ENCODE peak calls at places on chromosomes 16 and 17, in ten cellular contexts. One of them, this sample, is unnamed.

GRCh38 chr17:42744283-42744805 is 496 bp downstream of the EZH1 start:
- DNase-seq in OCI-LY7: peak
- DNase-seq in T-helper 1 cell: peak
- DNase-seq in putamen: peak
- DNase-seq in amniotic stem cell: peak
- DNase-seq in lower lobe of right lung: peak
- DNase-seq in NCI-H82: peak
- DNase-seq in HFFc6: peak
- DNase-seq in cardiac muscle cell: peak
- DNase-seq in left cardiac atrium: peak
- DNase-seq in this sample: peak

GRCh38 chr17:62931101-62931500 is 34.9 kb upstream of the TANC2 start:
- DNase-seq in cardiac muscle cell: no peak
- DNase-seq in lower lobe of right lung: no peak
- DNase-seq in amniotic stem cell: no peak
- DNase-seq in OCI-LY7: no peak
- DNase-seq in HFFc6: no peak
- DNase-seq in putamen: no peak
- DNase-seq in left cardiac atrium: no peak
- DNase-seq in T-helper 1 cell: no peak
- DNase-seq in NCI-H82: no peak
- DNase-seq in this sample: no peak

GRCh38 chr17:38674013-38674748 is 576 bp downstream of the EPOP start:
- DNase-seq in left cardiac atrium: peak
- DNase-seq in NCI-H82: peak
- DNase-seq in amniotic stem cell: no peak
- DNase-seq in HFFc6: no peak
- DNase-seq in OCI-LY7: peak
- DNase-seq in T-helper 1 cell: no peak
- DNase-seq in lower lobe of right lung: peak
- DNase-seq in putamen: no peak
- DNase-seq in cardiac muscle cell: no peak
- DNase-seq in this sample: no peak

GRCh38 chr17:64024781-64025731 is 4.6 kb upstream of the ICAM2 start:
- DNase-seq in T-helper 1 cell: no peak
- DNase-seq in amniotic stem cell: no peak
- DNase-seq in HFFc6: peak
- DNase-seq in OCI-LY7: no peak
- DNase-seq in lower lobe of right lung: no peak
- DNase-seq in putamen: no peak
- DNase-seq in cardiac muscle cell: no peak
- DNase-seq in left cardiac atrium: no peak
- DNase-seq in NCI-H82: no peak
- DNase-seq in this sample: peak

GRCh38 chr17:60159479-60159866 is 9.7 kb downstream of the CA4 start:
- DNase-seq in lower lobe of right lung: no peak
- DNase-seq in T-helper 1 cell: no peak
- DNase-seq in OCI-LY7: no peak
- DNase-seq in putamen: no peak
- DNase-seq in left cardiac atrium: no peak
- DNase-seq in amniotic stem cell: no peak
- DNase-seq in cardiac muscle cell: no peak
- DNase-seq in NCI-H82: no peak
- DNase-seq in HFFc6: no peak
- DNase-seq in this sample: no peak

GRCh38 chr17:45353047-45353446 is 36.2 kb upstream of the MAP3K14 start:
- DNase-seq in putamen: no peak
- DNase-seq in cardiac muscle cell: no peak
- DNase-seq in T-helper 1 cell: no peak
- DNase-seq in NCI-H82: no peak
- DNase-seq in amniotic stem cell: no peak
- DNase-seq in OCI-LY7: no peak
- DNase-seq in left cardiac atrium: no peak
- DNase-seq in lower lobe of right lung: no peak
- DNase-seq in HFFc6: no peak
- DNase-seq in this sample: no peak

GRCh38 chr16:54286067-54286329 is 589 bp downstream of the IRX3 start:
- DNase-seq in NCI-H82: no peak
- DNase-seq in T-helper 1 cell: no peak
- DNase-seq in cardiac muscle cell: no peak
- DNase-seq in HFFc6: no peak
- DNase-seq in putamen: no peak
- DNase-seq in amniotic stem cell: no peak
- DNase-seq in left cardiac atrium: no peak
- DNase-seq in OCI-LY7: no peak
- DNase-seq in lower lobe of right lung: no peak
- DNase-seq in this sample: no peak

GRCh38 chr17:56222255-56222654 is 69.0 kb downstream of the ANKFN1 start:
- DNase-seq in putamen: no peak
- DNase-seq in HFFc6: no peak
- DNase-seq in OCI-LY7: no peak
- DNase-seq in left cardiac atrium: no peak
- DNase-seq in amniotic stem cell: no peak
- DNase-seq in lower lobe of right lung: no peak
- DNase-seq in NCI-H82: no peak
- DNase-seq in T-helper 1 cell: no peak
- DNase-seq in cardiac muscle cell: no peak
- DNase-seq in this sample: no peak

GRCh38 chr16:23145186-23145585 is 4.1 kb downstream of the USP31 start:
- DNase-seq in left cardiac atrium: no peak
- DNase-seq in OCI-LY7: no peak
- DNase-seq in lower lobe of right lung: no peak
- DNase-seq in putamen: no peak
- DNase-seq in HFFc6: no peak
- DNase-seq in T-helper 1 cell: no peak
- DNase-seq in amniotic stem cell: no peak
- DNase-seq in NCI-H82: no peak
- DNase-seq in cardiac muscle cell: no peak
- DNase-seq in this sample: no peak

GRCh38 chr16:2236362-2237075 is at the start of gene DNASE1L2:
- DNase-seq in lower lobe of right lung: no peak
- DNase-seq in left cardiac atrium: peak
- DNase-seq in T-helper 1 cell: no peak
- DNase-seq in HFFc6: no peak
- DNase-seq in NCI-H82: peak
- DNase-seq in putamen: no peak
- DNase-seq in cardiac muscle cell: peak
- DNase-seq in amniotic stem cell: no peak
- DNase-seq in OCI-LY7: no peak
- DNase-seq in this sample: peak

GRCh38 chr16:48885456-48885855 is 275.5 kb upstream of the N4BP1 start:
- DNase-seq in HFFc6: no peak
- DNase-seq in OCI-LY7: no peak
- DNase-seq in NCI-H82: no peak
- DNase-seq in T-helper 1 cell: no peak
- DNase-seq in cardiac muscle cell: no peak
- DNase-seq in amniotic stem cell: no peak
- DNase-seq in left cardiac atrium: no peak
- DNase-seq in putamen: no peak
- DNase-seq in lower lobe of right lung: no peak
- DNase-seq in this sample: no peak

GRCh38 chr16:67265834-67266233 is 13.5 kb upstream of the PLEKHG4 start:
- DNase-seq in NCI-H82: no peak
- DNase-seq in HFFc6: no peak
- DNase-seq in OCI-LY7: no peak
- DNase-seq in amniotic stem cell: no peak
- DNase-seq in putamen: no peak
- DNase-seq in T-helper 1 cell: no peak
- DNase-seq in lower lobe of right lung: peak
- DNase-seq in left cardiac atrium: no peak
- DNase-seq in cardiac muscle cell: no peak
- DNase-seq in this sample: no peak

GRCh38 chr16:66976746-66977145 is 11.6 kb upstream of the CES4A start:
- DNase-seq in HFFc6: no peak
- DNase-seq in putamen: no peak
- DNase-seq in OCI-LY7: no peak
- DNase-seq in cardiac muscle cell: no peak
- DNase-seq in lower lobe of right lung: no peak
- DNase-seq in T-helper 1 cell: no peak
- DNase-seq in amniotic stem cell: no peak
- DNase-seq in left cardiac atrium: no peak
- DNase-seq in NCI-H82: peak
- DNase-seq in this sample: no peak

GRCh38 chr17:72661093-72661944 is 431.2 kb downstream of the SLC39A11 start:
- DNase-seq in amniotic stem cell: no peak
- DNase-seq in NCI-H82: no peak
- DNase-seq in OCI-LY7: no peak
- DNase-seq in HFFc6: no peak
- DNase-seq in putamen: no peak
- DNase-seq in lower lobe of right lung: no peak
- DNase-seq in cardiac muscle cell: no peak
- DNase-seq in left cardiac atrium: no peak
- DNase-seq in T-helper 1 cell: no peak
- DNase-seq in this sample: no peak

GRCh38 chr17:52995127-52995526 is 827.6 kb upstream of the KIF2B start:
- DNase-seq in OCI-LY7: no peak
- DNase-seq in amniotic stem cell: no peak
- DNase-seq in HFFc6: no peak
- DNase-seq in putamen: no peak
- DNase-seq in left cardiac atrium: no peak
- DNase-seq in T-helper 1 cell: no peak
- DNase-seq in lower lobe of right lung: no peak
- DNase-seq in cardiac muscle cell: no peak
- DNase-seq in NCI-H82: no peak
- DNase-seq in this sample: no peak

GRCh38 chr16:57677622-57678369 is 9.7 kb downstream of the ADGRG3 start:
- DNase-seq in NCI-H82: no peak
- DNase-seq in HFFc6: no peak
- DNase-seq in T-helper 1 cell: no peak
- DNase-seq in lower lobe of right lung: no peak
- DNase-seq in amniotic stem cell: no peak
- DNase-seq in OCI-LY7: no peak
- DNase-seq in cardiac muscle cell: no peak
- DNase-seq in putamen: no peak
- DNase-seq in left cardiac atrium: no peak
- DNase-seq in this sample: no peak

GRCh38 chr17:57369509-57369945 is 113.2 kb downstream of the MSI2 start:
- DNase-seq in left cardiac atrium: no peak
- DNase-seq in putamen: no peak
- DNase-seq in T-helper 1 cell: no peak
- DNase-seq in lower lobe of right lung: no peak
- DNase-seq in HFFc6: no peak
- DNase-seq in OCI-LY7: no peak
- DNase-seq in NCI-H82: no peak
- DNase-seq in amniotic stem cell: no peak
- DNase-seq in cardiac muscle cell: peak
- DNase-seq in this sample: no peak

GRCh38 chr16:69939821-69940585 is 11.1 kb upstream of the CLEC18A start:
- DNase-seq in lower lobe of right lung: peak
- DNase-seq in OCI-LY7: no peak
- DNase-seq in HFFc6: no peak
- DNase-seq in putamen: no peak
- DNase-seq in left cardiac atrium: no peak
- DNase-seq in cardiac muscle cell: no peak
- DNase-seq in T-helper 1 cell: no peak
- DNase-seq in NCI-H82: no peak
- DNase-seq in amniotic stem cell: no peak
- DNase-seq in this sample: no peak

GRCh38 chr17:43864161-43864706 is 17.3 kb downstream of the CD300LG start:
- DNase-seq in HFFc6: no peak
- DNase-seq in cardiac muscle cell: no peak
- DNase-seq in lower lobe of right lung: no peak
- DNase-seq in T-helper 1 cell: no peak
- DNase-seq in left cardiac atrium: no peak
- DNase-seq in OCI-LY7: no peak
- DNase-seq in putamen: no peak
- DNase-seq in NCI-H82: no peak
- DNase-seq in amniotic stem cell: no peak
- DNase-seq in this sample: no peak

GRCh38 chr17:45226620-45227019 is 4.9 kb downstream of the FMNL1 start:
- DNase-seq in amniotic stem cell: no peak
- DNase-seq in T-helper 1 cell: no peak
- DNase-seq in putamen: no peak
- DNase-seq in NCI-H82: no peak
- DNase-seq in cardiac muscle cell: no peak
- DNase-seq in OCI-LY7: peak
- DNase-seq in left cardiac atrium: no peak
- DNase-seq in lower lobe of right lung: no peak
- DNase-seq in HFFc6: no peak
- DNase-seq in this sample: no peak

GRCh38 chr16:86092586-86093480 is 193.9 kb downstream of the IRF8 start:
- DNase-seq in T-helper 1 cell: no peak
- DNase-seq in OCI-LY7: no peak
- DNase-seq in left cardiac atrium: no peak
- DNase-seq in putamen: no peak
- DNase-seq in HFFc6: no peak
- DNase-seq in amniotic stem cell: no peak
- DNase-seq in NCI-H82: no peak
- DNase-seq in lower lobe of right lung: no peak
- DNase-seq in cardiac muscle cell: no peak
- DNase-seq in this sample: no peak

GRCh38 chr16:87387942-87388817 is 4.0 kb upstream of the MAP1LC3B start:
- DNase-seq in NCI-H82: peak
- DNase-seq in left cardiac atrium: peak
- DNase-seq in cardiac muscle cell: peak
- DNase-seq in putamen: peak
- DNase-seq in lower lobe of right lung: peak
- DNase-seq in amniotic stem cell: peak
- DNase-seq in OCI-LY7: peak
- DNase-seq in T-helper 1 cell: peak
- DNase-seq in HFFc6: peak
- DNase-seq in this sample: peak

GRCh38 chr17:61335845-61336655 is 63.6 kb upstream of the TBX2 start:
- DNase-seq in OCI-LY7: no peak
- DNase-seq in NCI-H82: peak
- DNase-seq in putamen: no peak
- DNase-seq in amniotic stem cell: no peak
- DNase-seq in HFFc6: no peak
- DNase-seq in lower lobe of right lung: no peak
- DNase-seq in left cardiac atrium: no peak
- DNase-seq in T-helper 1 cell: no peak
- DNase-seq in cardiac muscle cell: no peak
- DNase-seq in this sample: peak

GRCh38 chr16:9389543-9390207 is 298.2 kb downstream of the HAPSTR1 start:
- DNase-seq in NCI-H82: peak
- DNase-seq in left cardiac atrium: no peak
- DNase-seq in lower lobe of right lung: no peak
- DNase-seq in HFFc6: no peak
- DNase-seq in T-helper 1 cell: no peak
- DNase-seq in putamen: no peak
- DNase-seq in OCI-LY7: peak
- DNase-seq in cardiac muscle cell: no peak
- DNase-seq in amniotic stem cell: no peak
- DNase-seq in this sample: no peak